ENCODE peak calls at places on chromosomes 13 and 19, in five cellular contexts. One of them, this sample, is unnamed.
A peak's percentile ranks its signal among the peaks of the same experiment; 100 is the strongest.

GRCh38 chr13:42329239-42329638 is 57.3 kb downstream of the AKAP11 start:
- ATAC-seq in HepG2: no peak
- ATAC-seq in K562: no peak
- ATAC-seq in GM12878: peak; percentile 14
- ATAC-seq in upper lobe of left lung: no peak
- ATAC-seq in this sample: no peak

GRCh38 chr13:77985866-77986636 is 67.4 kb upstream of the EDNRB start:
- ATAC-seq in HepG2: no peak
- ATAC-seq in K562: no peak
- ATAC-seq in GM12878: no peak
- ATAC-seq in upper lobe of left lung: no peak
- ATAC-seq in this sample: no peak

GRCh38 chr13:49540552-49540951 is 44.8 kb downstream of the PHF11 start:
- ATAC-seq in HepG2: no peak
- ATAC-seq in K562: peak; percentile 72
- ATAC-seq in GM12878: peak; percentile 68
- ATAC-seq in upper lobe of left lung: no peak
- ATAC-seq in this sample: no peak

GRCh38 chr13:76852991-76853390 is 33.2 kb downstream of the KCTD12 start:
- ATAC-seq in HepG2: no peak
- ATAC-seq in K562: no peak
- ATAC-seq in GM12878: no peak
- ATAC-seq in upper lobe of left lung: no peak
- ATAC-seq in this sample: no peak

GRCh38 chr19:6041071-6041470 is 63.1 kb upstream of the RANBP3 start:
- ATAC-seq in HepG2: no peak
- ATAC-seq in K562: no peak
- ATAC-seq in GM12878: no peak
- ATAC-seq in upper lobe of left lung: no peak
- ATAC-seq in this sample: no peak

GRCh38 chr13:22193070-22193469 is 522.2 kb downstream of the FGF9 start:
- ATAC-seq in HepG2: no peak
- ATAC-seq in K562: no peak
- ATAC-seq in GM12878: no peak
- ATAC-seq in upper lobe of left lung: no peak
- ATAC-seq in this sample: no peak

GRCh38 chr13:31794452-31794851 is 55.1 kb downstream of the RXFP2 start:
- ATAC-seq in HepG2: no peak
- ATAC-seq in K562: no peak
- ATAC-seq in GM12878: no peak
- ATAC-seq in upper lobe of left lung: no peak
- ATAC-seq in this sample: peak; percentile 60

GRCh38 chr19:16645140-16645539 is 14.8 kb downstream of the SMIM7 start:
- ATAC-seq in HepG2: no peak
- ATAC-seq in K562: no peak
- ATAC-seq in GM12878: no peak
- ATAC-seq in upper lobe of left lung: no peak
- ATAC-seq in this sample: no peak

GRCh38 chr19:7494416-7495098 is 5.7 kb upstream of the PEX11G start:
- ATAC-seq in HepG2: peak; percentile 93
- ATAC-seq in K562: peak; percentile 92
- ATAC-seq in GM12878: no peak
- ATAC-seq in upper lobe of left lung: peak; percentile 58
- ATAC-seq in this sample: peak; percentile 55

GRCh38 chr13:41500501-41500900 is 43.2 kb downstream of the RGCC start:
- ATAC-seq in HepG2: no peak
- ATAC-seq in K562: no peak
- ATAC-seq in GM12878: peak; percentile 64
- ATAC-seq in upper lobe of left lung: peak; percentile 35
- ATAC-seq in this sample: no peak

GRCh38 chr13:107516517-107516916 is 698.8 kb downstream of the LIG4 start:
- ATAC-seq in HepG2: no peak
- ATAC-seq in K562: no peak
- ATAC-seq in GM12878: no peak
- ATAC-seq in upper lobe of left lung: no peak
- ATAC-seq in this sample: no peak

GRCh38 chr19:14112809-14113385 is 4.7 kb downstream of the PRKACA start:
- ATAC-seq in HepG2: no peak
- ATAC-seq in K562: no peak
- ATAC-seq in GM12878: no peak
- ATAC-seq in upper lobe of left lung: no peak
- ATAC-seq in this sample: no peak

GRCh38 chr13:113531041-113531873 is 40.7 kb upstream of the DCUN1D2 start:
- ATAC-seq in HepG2: no peak
- ATAC-seq in K562: no peak
- ATAC-seq in GM12878: no peak
- ATAC-seq in upper lobe of left lung: no peak
- ATAC-seq in this sample: no peak

GRCh38 chr19:7682175-7682855 is 1.7 kb downstream of the TRAPPC5 start:
- ATAC-seq in HepG2: no peak
- ATAC-seq in K562: no peak
- ATAC-seq in GM12878: no peak
- ATAC-seq in upper lobe of left lung: no peak
- ATAC-seq in this sample: no peak

GRCh38 chr13:94992277-94992989 is 280.1 kb upstream of the SOX21 start:
- ATAC-seq in HepG2: no peak
- ATAC-seq in K562: no peak
- ATAC-seq in GM12878: no peak
- ATAC-seq in upper lobe of left lung: no peak
- ATAC-seq in this sample: no peak

GRCh38 chr13:83008496-83008895 is 873.8 kb downstream of the SLITRK1 start:
- ATAC-seq in HepG2: no peak
- ATAC-seq in K562: no peak
- ATAC-seq in GM12878: no peak
- ATAC-seq in upper lobe of left lung: no peak
- ATAC-seq in this sample: no peak

GRCh38 chr13:83007226-83007625 is 875.0 kb downstream of the SLITRK1 start:
- ATAC-seq in HepG2: no peak
- ATAC-seq in K562: no peak
- ATAC-seq in GM12878: no peak
- ATAC-seq in upper lobe of left lung: no peak
- ATAC-seq in this sample: no peak

DNA sequence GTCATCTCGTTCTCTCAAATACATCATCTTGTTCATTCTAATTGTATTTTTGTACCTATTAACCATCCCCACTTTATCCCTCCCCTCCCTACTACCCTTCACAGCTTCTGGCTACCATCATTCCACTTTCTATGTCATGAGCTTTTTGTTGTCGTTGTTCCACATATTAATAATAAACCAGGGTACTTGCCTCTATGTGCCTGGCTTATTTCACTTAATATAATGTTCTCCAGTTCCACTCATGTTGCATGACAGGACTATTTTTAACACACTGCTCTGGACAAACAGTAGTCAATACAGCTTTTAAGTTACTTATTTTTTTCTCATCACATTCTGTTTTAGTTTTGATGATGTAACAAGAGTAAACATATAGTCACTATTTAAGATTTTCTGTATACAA is 872.3 kb downstream of the SLITRK1 start:
- ATAC-seq in HepG2: no peak
- ATAC-seq in K562: no peak
- ATAC-seq in GM12878: no peak
- ATAC-seq in upper lobe of left lung: no peak
- ATAC-seq in this sample: no peak
- TF ChIP-seq EP300 in HepG2: no peak
- TF ChIP-seq EP300 in K562: no peak
- TF ChIP-seq EP300 in GM12878: no peak
- TF ChIP-seq EP300 in upper lobe of left lung: no peak
- TF ChIP-seq EP300 in this sample: no peak

GRCh38 chr13:111327701-111328100 is 7.3 kb downstream of the TEX29 start:
- ATAC-seq in HepG2: no peak
- ATAC-seq in K562: no peak
- ATAC-seq in GM12878: no peak
- ATAC-seq in upper lobe of left lung: no peak
- ATAC-seq in this sample: no peak

GRCh38 chr13:111325941-111326620 is 5.6 kb downstream of the TEX29 start:
- ATAC-seq in HepG2: no peak
- ATAC-seq in K562: no peak
- ATAC-seq in GM12878: no peak
- ATAC-seq in upper lobe of left lung: no peak
- ATAC-seq in this sample: no peak

GRCh38 chr13:111328111-111328802 is 7.8 kb downstream of the TEX29 start:
- ATAC-seq in HepG2: peak; percentile 8
- ATAC-seq in K562: no peak
- ATAC-seq in GM12878: no peak
- ATAC-seq in upper lobe of left lung: no peak
- ATAC-seq in this sample: no peak

GRCh38 chr13:111326621-111326965 is 6.2 kb downstream of the TEX29 start:
- ATAC-seq in HepG2: no peak
- ATAC-seq in K562: no peak
- ATAC-seq in GM12878: no peak
- ATAC-seq in upper lobe of left lung: no peak
- ATAC-seq in this sample: no peak

GRCh38 chr13:111326981-111327642 is 6.7 kb downstream of the TEX29 start:
- ATAC-seq in HepG2: no peak
- ATAC-seq in K562: no peak
- ATAC-seq in GM12878: no peak
- ATAC-seq in upper lobe of left lung: no peak
- ATAC-seq in this sample: no peak
- H3K27me3 ChIP-seq in HepG2: peaks cover 27% of the 10 kb centered on the region
- H3K27me3 ChIP-seq in K562: peaks cover 5% of the 10 kb centered on the region
- H3K27me3 ChIP-seq in GM12878: no peaks in the 10 kb centered on the region
- H3K27me3 ChIP-seq in upper lobe of left lung: no peaks in the 10 kb centered on the region
- H3K27me3 ChIP-seq in this sample: no peaks in the 10 kb centered on the region

DNA sequence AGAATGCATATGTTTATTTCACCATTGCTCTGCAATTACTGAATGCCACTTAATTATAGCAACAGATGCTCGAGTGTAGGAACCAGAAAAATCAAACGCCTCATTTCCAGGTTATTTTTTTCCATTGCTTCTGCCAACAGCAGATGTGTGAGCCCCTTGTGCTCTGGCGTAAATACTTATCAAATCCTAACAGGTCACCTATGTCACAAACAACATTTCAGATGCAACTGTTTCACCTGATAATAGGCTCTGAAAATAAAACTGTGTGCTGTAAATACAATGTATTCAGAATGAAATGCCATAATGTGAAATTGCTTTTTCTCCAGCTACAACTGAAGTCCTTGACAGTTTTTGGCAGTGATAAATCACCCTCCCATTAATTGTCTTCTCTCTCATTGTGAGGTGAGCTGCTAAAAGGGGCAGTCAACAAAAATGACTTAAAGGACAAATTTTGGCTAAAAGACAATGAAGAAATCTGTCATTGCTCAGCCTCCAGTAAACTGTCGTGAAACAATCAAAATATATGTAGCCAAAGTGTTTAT is 344.0 kb downstream of the DACH1 start:
- ATAC-seq in HepG2: no peak
- ATAC-seq in K562: no peak
- ATAC-seq in GM12878: no peak
- ATAC-seq in upper lobe of left lung: no peak
- ATAC-seq in this sample: no peak
- TF ChIP-seq EP300 in HepG2: no peak
- TF ChIP-seq EP300 in K562: no peak
- TF ChIP-seq EP300 in GM12878: no peak
- TF ChIP-seq EP300 in upper lobe of left lung: no peak
- TF ChIP-seq EP300 in this sample: no peak

GRCh38 chr19:11378319-11379189 is 4.1 kb downstream of the SWSAP1 start:
- ATAC-seq in HepG2: peak; percentile 3
- ATAC-seq in K562: peak; percentile 8
- ATAC-seq in GM12878: no peak
- ATAC-seq in upper lobe of left lung: no peak
- ATAC-seq in this sample: no peak
- H3K27me3 ChIP-seq in HepG2: no peaks in the 10 kb centered on the region
- H3K27me3 ChIP-seq in K562: no peaks in the 10 kb centered on the region
- H3K27me3 ChIP-seq in GM12878: peaks cover 5% of the 10 kb centered on the region
- H3K27me3 ChIP-seq in upper lobe of left lung: peaks cover 2% of the 10 kb centered on the region
- H3K27me3 ChIP-seq in this sample: peaks cover 22% of the 10 kb centered on the region

GRCh38 chr19:3500429-3501101 is at the start of gene DOHH:
- ATAC-seq in HepG2: peak; percentile 88
- ATAC-seq in K562: peak; percentile 97
- ATAC-seq in GM12878: peak; percentile 94
- ATAC-seq in upper lobe of left lung: peak; percentile 94
- ATAC-seq in this sample: peak; percentile 97
- TF ChIP-seq EP300 in HepG2: no peak
- TF ChIP-seq EP300 in K562: peak; percentile 19
- TF ChIP-seq EP300 in GM12878: no peak
- TF ChIP-seq EP300 in upper lobe of left lung: no peak
- TF ChIP-seq EP300 in this sample: no peak

GRCh38 chr13:111913790-111914189 is 153.2 kb upstream of the SOX1 start:
- ATAC-seq in HepG2: no peak
- ATAC-seq in K562: no peak
- ATAC-seq in GM12878: no peak
- ATAC-seq in upper lobe of left lung: no peak
- ATAC-seq in this sample: no peak

GRCh38 chr13:111912991-111913781 is 153.8 kb upstream of the SOX1 start:
- ATAC-seq in HepG2: no peak
- ATAC-seq in K562: no peak
- ATAC-seq in GM12878: no peak
- ATAC-seq in upper lobe of left lung: no peak
- ATAC-seq in this sample: no peak

GRCh38 chr13:111915104-111915551 is 151.8 kb upstream of the SOX1 start:
- ATAC-seq in HepG2: no peak
- ATAC-seq in K562: no peak
- ATAC-seq in GM12878: no peak
- ATAC-seq in upper lobe of left lung: no peak
- ATAC-seq in this sample: no peak

GRCh38 chr13:111916201-111916600 is 150.7 kb upstream of the SOX1 start:
- ATAC-seq in HepG2: no peak
- ATAC-seq in K562: no peak
- ATAC-seq in GM12878: no peak
- ATAC-seq in upper lobe of left lung: no peak
- ATAC-seq in this sample: no peak

DNA sequence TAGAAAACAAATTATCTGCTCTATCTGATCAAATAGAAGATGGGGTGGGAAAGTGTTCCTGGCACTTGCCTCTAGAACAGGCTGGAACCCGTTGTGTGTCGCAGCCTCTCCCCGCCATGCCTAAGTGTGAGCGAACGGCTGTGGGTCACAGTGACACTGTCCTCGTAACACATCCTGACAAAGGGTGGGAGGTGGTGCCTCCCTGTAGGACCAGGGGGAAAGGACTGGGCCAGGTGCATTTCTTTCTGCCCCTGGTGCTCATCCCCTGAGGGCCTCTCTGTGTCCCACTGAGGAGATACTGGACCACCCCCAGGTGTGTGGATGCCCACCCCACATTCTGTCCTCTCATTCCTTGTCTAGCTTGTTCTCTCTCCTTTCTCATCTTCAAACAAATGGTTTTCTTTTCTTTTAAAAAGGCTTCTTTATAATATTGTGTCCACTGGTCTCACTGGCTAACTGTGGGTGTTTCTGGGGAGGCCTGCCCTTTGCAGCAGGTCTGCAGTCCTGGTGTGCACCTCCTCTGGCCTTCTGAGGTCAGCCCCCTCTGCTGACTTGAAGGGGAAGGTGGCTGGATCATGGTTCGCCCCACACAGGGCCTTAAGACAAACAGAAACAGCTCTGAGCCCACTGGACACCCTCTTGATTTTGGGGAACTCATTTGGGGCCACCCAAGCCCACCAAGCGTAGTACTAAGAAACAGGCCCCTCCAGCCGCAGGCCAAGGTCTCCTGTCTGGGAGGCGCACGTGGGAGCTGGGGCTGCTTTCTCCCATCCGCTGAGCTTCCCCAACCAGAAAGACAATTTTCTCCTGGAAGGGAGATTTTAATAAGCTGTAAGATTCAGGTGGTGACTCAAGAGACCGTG is 152.5 kb upstream of the SOX1 start:
- ATAC-seq in HepG2: no peak
- ATAC-seq in K562: no peak
- ATAC-seq in GM12878: no peak
- ATAC-seq in upper lobe of left lung: no peak
- ATAC-seq in this sample: no peak
- H3K27me3 ChIP-seq in HepG2: peaks cover 83% of the 10 kb centered on the region
- H3K27me3 ChIP-seq in K562: peaks cover 2% of the 10 kb centered on the region
- H3K27me3 ChIP-seq in GM12878: no peaks in the 10 kb centered on the region
- H3K27me3 ChIP-seq in upper lobe of left lung: no peaks in the 10 kb centered on the region
- H3K27me3 ChIP-seq in this sample: peaks cover 29% of the 10 kb centered on the region

This sample was measured in gastroesophageal sphincter.